ENCODE peak calls at places on chromosomes 11 and 22, in six cellular contexts. J is DMS153; K is AG08395; Y is CD4-positive, CD25-positive, alpha-beta regulatory T cell; W is EL; Q is RPMI7951. F is an unnamed sample.

GRCh38 chr11:6612008-6612815 is at the start of gene TAF10:
- DNase-seq in J (peak), K (peak), Y (peak), W (peak), Q (peak), F (peak)

GRCh38 chr11:66559141-66559861 is 9.1 kb downstream of the CTSF start:
- DNase-seq in J (no peak), K (peak), Y (no peak), W (no peak), Q (peak), F (peak)

GRCh38 chr11:47768090-47768620 is 1.0 kb upstream of the FNBP4 start:
- DNase-seq in J (peak), K (peak), Y (no peak), W (peak), Q (peak), F (no peak)

GRCh38 chr22:32910358-32910757 is 108.9 kb downstream of the TIMP3 start:
- DNase-seq in J (no peak), K (no peak), Y (no peak), W (no peak), Q (no peak), F (no peak)

GRCh38 chr22:44669725-44670027 is 32.3 kb upstream of the PRR5 start:
- DNase-seq in J (no peak), K (peak), Y (no peak), W (peak), Q (no peak), F (no peak)

GRCh38 chr11:129144256-129144655 is 47.9 kb downstream of the ARHGAP32 start:
- DNase-seq in J (no peak), K (no peak), Y (no peak), W (no peak), Q (peak), F (no peak)

GRCh38 chr11:3877252-3878035 is 22.0 kb downstream of the STIM1 start:
- DNase-seq in J (no peak), K (no peak), Y (no peak), W (no peak), Q (no peak), F (no peak)

GRCh38 chr11:102402556-102402955 is 50.0 kb downstream of the TMEM123 start:
- DNase-seq in J (no peak), K (no peak), Y (no peak), W (no peak), Q (no peak), F (no peak)

GRCh38 chr11:61776561-61777075 is 15.8 kb downstream of the TMEM258 start:
- DNase-seq in J (no peak), K (peak), Y (peak), W (peak), Q (peak), F (peak)

GRCh38 chr11:1220941-1221721 is 1.7 kb upstream of the MUC5B start:
- DNase-seq in J (no peak), K (no peak), Y (no peak), W (no peak), Q (no peak), F (no peak)

GRCh38 chr22:39880722-39881121 is 12.8 kb downstream of the ENTHD1 start:
- DNase-seq in J (no peak), K (no peak), Y (no peak), W (no peak), Q (no peak), F (no peak)

F was measured in naive thymus-derived CD4-positive, alpha-beta T cell.